ENCODE peak calls at places on chromosomes 2 and 18, in seven cellular contexts. G is uterus, R is transverse colon, P is cardiac muscle cell, C is right cardiac atrium, K is right lobe of liver, T is thoracic aorta. F is an unnamed sample. For H3K4me1, the result is how much of the 10 kb centered on the place peaks cover.

GRCh38 chr2:186852508-186852907 is 3.5 kb upstream of the ZSWIM2 start:
- DNase-seq in K (no peak), T (no peak), P (no peak), C (no peak), R (no peak), G (no peak), F (no peak)

GRCh38 chr2:210169871-210170441 is 1.3 kb downstream of the KANSL1L start:
- DNase-seq in C (no peak), K (no peak), P (peak), T (no peak), R (no peak), G (no peak), F (peak)

GRCh38 chr18:12046751-12047335 is 46.8 kb upstream of the ANKRD62 start:
- DNase-seq in G (no peak), C (no peak), K (no peak), T (no peak), P (no peak), R (no peak), F (no peak)

GRCh38 chr18:26133652-26134051 is at the start of gene PSMA8:
- DNase-seq in T (no peak), R (peak), G (no peak), K (no peak), P (peak), C (peak), F (peak)

GRCh38 chr2:192026716-192027109 is 168.0 kb downstream of the TMEFF2 start:
- DNase-seq in G (no peak), T (no peak), K (no peak), P (no peak), R (no peak), C (no peak), F (no peak)

GRCh38 chr2:135052997-135053474 is 944 bp downstream of the RAB3GAP1 start:
- DNase-seq in K (no peak), P (no peak), C (no peak), R (no peak), G (no peak), T (no peak), F (no peak)

GRCh38 chr2:30971291-30972025 is 164.2 kb upstream of the CAPN13 start:
- DNase-seq in P (no peak), T (no peak), R (no peak), C (no peak), K (no peak), G (no peak), F (no peak)

GRCh38 chr18:9665311-9665710 is 42.8 kb upstream of the RAB31 start:
- DNase-seq in R (no peak), P (no peak), G (no peak), C (no peak), T (no peak), K (no peak), F (no peak)

GRCh38 chr18:30359521-30359920 is 683.0 kb downstream of the DSC3 start:
- DNase-seq in R (no peak), T (no peak), G (no peak), K (no peak), P (no peak), C (no peak), F (no peak)

GRCh38 chr18:6638470-6638869 is 91.0 kb upstream of the ARHGAP28 start:
- DNase-seq in G (no peak), C (no peak), K (no peak), R (no peak), T (no peak), P (no peak), F (no peak)

GRCh38 chr2:236703906-236704305 is 134.3 kb downstream of the ACKR3 start:
- DNase-seq in P (no peak), G (no peak), C (no peak), R (no peak), T (no peak), K (no peak), F (no peak)

GRCh38 chr2:236703310-236703709 is 133.7 kb downstream of the ACKR3 start:
- DNase-seq in P (no peak), K (peak), T (no peak), G (no peak), C (no peak), R (no peak), F (no peak)

GRCh38 chr2:236698008-236698407 is 128.4 kb downstream of the ACKR3 start:
- DNase-seq in G (no peak), K (no peak), C (no peak), T (no peak), R (no peak), P (no peak), F (no peak)

GRCh38 chr2:236702693-236703092 is 133.1 kb downstream of the ACKR3 start:
- DNase-seq in C (no peak), K (no peak), R (no peak), P (no peak), G (no peak), T (no peak), F (no peak)

DNA sequence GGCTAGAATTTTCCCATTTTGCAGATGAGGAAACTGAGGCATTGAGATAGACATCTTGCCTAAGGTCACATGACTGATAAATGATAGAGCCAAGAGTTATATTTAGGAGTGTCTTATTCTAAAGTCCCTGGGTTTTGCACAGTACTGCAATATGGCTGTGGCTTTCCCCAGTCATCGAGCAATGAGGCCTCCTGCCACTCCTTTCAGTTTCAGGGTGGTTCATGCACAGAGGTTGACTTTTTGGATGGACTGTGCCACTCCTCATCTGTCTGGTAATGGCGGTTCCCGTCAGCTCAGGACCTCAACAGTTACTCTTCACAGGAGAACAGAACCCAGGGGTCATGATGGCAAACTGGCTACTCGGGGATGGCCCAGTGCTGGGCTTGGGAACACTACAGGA is 131.1 kb downstream of the ACKR3 start:
- DNase-seq in G (no peak), P (no peak), T (no peak), K (no peak), C (no peak), R (no peak), F (no peak)
- H3K4me1 ChIP-seq in G (under half), P (under half), T (under half), K (under half), C (under half), R (under half), F (under half)

DNA sequence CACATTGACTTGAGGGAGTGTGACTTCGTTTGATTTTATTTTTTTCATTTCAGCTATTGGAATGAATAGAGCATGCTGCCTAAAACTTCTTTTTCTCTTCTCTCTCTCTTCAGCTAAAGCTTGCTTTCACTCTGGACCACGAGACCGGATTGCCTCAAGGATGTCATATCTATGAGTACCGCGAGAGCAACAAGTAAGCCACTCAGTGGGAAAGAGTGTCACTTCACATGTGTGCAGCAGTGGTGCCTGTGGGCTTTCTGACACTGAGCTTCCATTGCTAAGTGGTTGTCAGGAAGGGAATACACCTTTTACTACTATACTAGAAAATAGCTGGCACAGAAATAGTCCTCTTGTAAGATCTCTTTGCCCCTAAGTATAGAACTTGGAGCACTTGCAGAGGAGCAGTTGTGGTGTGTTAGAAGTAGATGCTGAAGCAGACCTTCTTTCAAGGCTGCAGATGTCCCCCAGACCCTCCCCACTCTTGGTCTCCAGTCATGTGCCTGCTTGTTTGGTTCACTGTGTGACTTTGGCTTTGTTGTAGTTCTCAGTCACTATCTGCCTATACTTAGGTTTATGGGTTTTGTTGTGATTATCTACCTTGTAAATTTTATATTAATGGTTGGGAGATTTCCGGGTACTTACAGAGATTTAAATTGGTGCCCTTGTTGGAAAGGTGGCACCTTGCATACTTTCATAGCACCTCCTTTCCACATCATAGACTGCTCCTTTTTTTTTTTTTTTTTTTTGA is 78.5 kb upstream of the ALPP start:
- DNase-seq in K (no peak), G (no peak), R (no peak), C (no peak), P (no peak), T (no peak), F (no peak)
- H3K4me1 ChIP-seq in K (under half), G (under half), R (under half), C (under half), P (under half), T (under half), F (under half)

DNA sequence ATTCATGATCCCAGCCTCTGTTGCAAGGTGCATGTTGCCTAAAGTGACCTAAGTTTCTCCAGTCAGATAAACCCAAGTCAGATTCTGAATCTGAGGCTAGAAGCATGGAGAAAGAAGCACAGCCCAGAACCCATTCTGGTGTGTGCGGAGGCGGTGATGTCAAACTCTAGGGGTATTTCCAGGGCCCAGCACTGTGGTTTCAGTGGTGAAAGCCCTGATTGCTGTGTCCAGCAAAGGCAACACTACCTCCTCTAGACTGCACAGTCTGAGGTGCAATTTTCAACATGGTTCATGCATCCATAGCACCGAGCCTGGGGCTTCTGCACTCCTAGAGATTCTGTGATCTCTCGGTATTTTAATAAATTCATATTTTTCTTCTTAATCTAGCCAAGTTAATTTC is 264.8 kb upstream of the KLHL29 start:
- DNase-seq in P (no peak), C (no peak), T (no peak), K (no peak), R (no peak), G (no peak), F (no peak)
- H3K4me1 ChIP-seq in P (under half), C (under half), T (under half), K (under half), R (under half), G (under half), F (under half)

GRCh38 chr2:63591566-63592175 is 2.9 kb downstream of the MDH1 start:
- DNase-seq in R (no peak), P (no peak), K (no peak), G (no peak), T (no peak), C (no peak), F (no peak)

GRCh38 chr2:63596487-63596886 is 7.7 kb downstream of the MDH1 start:
- DNase-seq in K (no peak), T (no peak), G (no peak), C (no peak), P (no peak), R (no peak), F (no peak)

GRCh38 chr2:63590621-63591408 is 2.1 kb downstream of the MDH1 start:
- DNase-seq in R (peak), G (no peak), P (peak), K (peak), C (no peak), T (no peak), F (no peak)

GRCh38 chr2:63598971-63599370 is 10.2 kb downstream of the MDH1 start:
- DNase-seq in T (no peak), P (no peak), R (no peak), G (no peak), K (no peak), C (no peak), F (no peak)

GRCh38 chr2:63594622-63595021 is 5.9 kb downstream of the MDH1 start:
- DNase-seq in C (no peak), T (no peak), K (no peak), P (no peak), R (no peak), G (no peak), F (no peak)
- H3K4me1 ChIP-seq in C (under half), T (under half), K (under half), P (half or more), R (under half), G (under half), F (under half)

GRCh38 chr2:621303-622099 is 55.7 kb downstream of the TMEM18 start:
- DNase-seq in P (no peak), C (no peak), G (no peak), T (no peak), K (no peak), R (no peak), F (no peak)

GRCh38 chr2:620456-621302 is 56.5 kb downstream of the TMEM18 start:
- DNase-seq in K (no peak), R (no peak), G (no peak), P (no peak), C (no peak), T (no peak), F (no peak)

GRCh38 chr2:618005-618404 is 59.2 kb downstream of the TMEM18 start:
- DNase-seq in R (no peak), C (no peak), K (no peak), G (no peak), P (no peak), T (no peak), F (no peak)

GRCh38 chr2:618591-618990 is 58.6 kb downstream of the TMEM18 start:
- DNase-seq in R (no peak), K (no peak), G (no peak), P (no peak), T (no peak), C (no peak), F (no peak)

DNA sequence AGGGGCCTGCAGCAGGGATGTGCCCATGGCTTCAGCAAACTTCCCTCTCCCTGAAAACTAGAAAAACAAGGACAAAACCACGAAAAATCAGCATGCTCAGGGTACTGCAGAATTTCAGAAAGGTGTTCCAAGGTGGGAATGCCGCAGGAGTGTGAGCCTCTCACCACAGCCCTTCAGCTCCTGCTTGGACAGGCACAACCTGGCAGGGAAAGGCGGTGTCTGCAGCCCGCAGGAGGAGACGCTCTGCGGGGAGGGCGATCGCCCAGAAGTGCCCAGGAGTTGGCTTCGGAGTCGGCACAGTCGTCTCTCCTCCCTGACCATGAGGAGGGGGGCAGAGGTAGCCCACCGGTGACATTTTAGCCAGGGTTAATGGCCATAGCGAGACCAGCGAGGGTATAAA is 57.2 kb downstream of the TMEM18 start:
- DNase-seq in C (no peak), K (no peak), T (no peak), P (no peak), R (no peak), G (no peak), F (no peak)
- H3K4me1 ChIP-seq in C (under half), K (under half), T (under half), P (under half), R (under half), G (under half), F (under half)

DNA sequence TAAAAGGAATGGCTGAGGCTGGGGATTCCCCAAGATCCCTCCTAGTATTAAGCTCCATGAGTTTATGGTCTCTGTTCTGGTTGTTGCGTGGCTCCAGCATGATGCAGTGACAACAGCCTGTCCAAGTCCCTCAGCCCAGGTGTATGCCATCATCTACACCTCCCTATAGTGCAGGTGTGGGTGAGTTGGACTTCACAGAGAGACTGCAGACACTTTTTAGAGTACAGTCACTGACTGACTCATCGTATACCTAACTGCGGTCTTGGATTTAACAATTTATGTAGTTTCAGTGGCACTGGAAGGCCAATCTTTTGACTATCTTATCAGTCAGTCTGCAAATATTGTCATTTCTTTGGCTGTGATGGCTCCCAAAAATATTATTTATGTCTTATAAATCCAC is 415.0 kb downstream of the TMX3 start:
- DNase-seq in G (no peak), K (no peak), P (no peak), C (no peak), T (no peak), R (no peak), F (no peak)
- H3K4me1 ChIP-seq in G (under half), K (under half), P (under half), C (under half), T (under half), R (under half), F (under half)

GRCh38 chr2:238921259-238921658 is 73.4 kb downstream of the TWIST2 start:
- DNase-seq in G (no peak), R (no peak), K (no peak), P (no peak), C (no peak), T (no peak), F (peak)
- H3K4me1 ChIP-seq in G (under half), R (under half), K (under half), P (under half), C (under half), T (under half), F (under half)